ENCODE peak calls at places on chromosomes 11 and 22, in seven cellular contexts. O is heart left ventricle, I is stomach, G is lower leg skin, J is transverse colon, D is HCT116, S is tibial nerve. N is an unnamed sample.

GRCh38 chr22:24975813-24976341 is 23.4 kb downstream of the KIAA1671 start:
- DNase-seq in O (no peak), I (no peak), G (peak), J (no peak), D (no peak), S (peak), N (peak)

GRCh38 chr22:25110846-25111578 is 88.6 kb upstream of the CRYBB3 start:
- DNase-seq in O (peak), I (peak), G (peak), J (peak), D (peak), S (no peak), N (peak)

GRCh38 chr11:70456921-70457532 is 58.7 kb downstream of the CTTN start:
- DNase-seq in O (no peak), I (no peak), G (no peak), J (no peak), D (no peak), S (no peak), N (no peak)

GRCh38 chr22:49377306-49377705 is 450.4 kb downstream of the BRD1 start:
- DNase-seq in O (no peak), I (peak), G (peak), J (no peak), D (no peak), S (no peak), N (no peak)

GRCh38 chr11:86990520-86990919 is 35.3 kb upstream of the FZD4 start:
- DNase-seq in O (no peak), I (no peak), G (no peak), J (no peak), D (peak), S (no peak), N (no peak)

GRCh38 chr11:94815705-94816344 is 47.7 kb downstream of the AMOTL1 start:
- DNase-seq in O (no peak), I (no peak), G (no peak), J (no peak), D (peak), S (no peak), N (no peak)

GRCh38 chr11:111585371-111585770 is 16.9 kb upstream of the SIK2 start:
- DNase-seq in O (no peak), I (no peak), G (no peak), J (no peak), D (no peak), S (no peak), N (no peak)

GRCh38 chr22:35705141-35705540 is 12.5 kb upstream of the APOL5 start:
- DNase-seq in O (no peak), I (no peak), G (no peak), J (no peak), D (no peak), S (no peak), N (no peak)

GRCh38 chr11:118621071-118621815 is 13.8 kb downstream of the PHLDB1 start:
- DNase-seq in O (peak), I (peak), G (peak), J (peak), D (peak), S (peak), N (peak)

GRCh38 chr22:32389685-32390084 is 22.4 kb downstream of the RTCB start:
- DNase-seq in O (no peak), I (no peak), G (no peak), J (no peak), D (no peak), S (no peak), N (no peak)

GRCh38 chr22:38461414-38462081 is 6.3 kb upstream of the KDELR3 start:
- DNase-seq in O (peak), I (peak), G (peak), J (peak), D (peak), S (peak), N (peak)

GRCh38 chr11:85809881-85810280 is 1.1 kb downstream of the SYTL2 start:
- DNase-seq in O (no peak), I (no peak), G (no peak), J (peak), D (no peak), S (no peak), N (no peak)

GRCh38 chr11:85809191-85809590 is 1.8 kb downstream of the SYTL2 start:
- DNase-seq in O (no peak), I (no peak), G (no peak), J (no peak), D (no peak), S (no peak), N (no peak)

GRCh38 chr11:85810521-85810870 is 445 bp downstream of the SYTL2 start:
- DNase-seq in O (no peak), I (no peak), G (no peak), J (no peak), D (no peak), S (no peak), N (no peak)

GRCh38 chr11:85811624-85812023 is 683 bp upstream of the SYTL2 start:
- DNase-seq in O (no peak), I (no peak), G (no peak), J (no peak), D (no peak), S (no peak), N (no peak)

DNA sequence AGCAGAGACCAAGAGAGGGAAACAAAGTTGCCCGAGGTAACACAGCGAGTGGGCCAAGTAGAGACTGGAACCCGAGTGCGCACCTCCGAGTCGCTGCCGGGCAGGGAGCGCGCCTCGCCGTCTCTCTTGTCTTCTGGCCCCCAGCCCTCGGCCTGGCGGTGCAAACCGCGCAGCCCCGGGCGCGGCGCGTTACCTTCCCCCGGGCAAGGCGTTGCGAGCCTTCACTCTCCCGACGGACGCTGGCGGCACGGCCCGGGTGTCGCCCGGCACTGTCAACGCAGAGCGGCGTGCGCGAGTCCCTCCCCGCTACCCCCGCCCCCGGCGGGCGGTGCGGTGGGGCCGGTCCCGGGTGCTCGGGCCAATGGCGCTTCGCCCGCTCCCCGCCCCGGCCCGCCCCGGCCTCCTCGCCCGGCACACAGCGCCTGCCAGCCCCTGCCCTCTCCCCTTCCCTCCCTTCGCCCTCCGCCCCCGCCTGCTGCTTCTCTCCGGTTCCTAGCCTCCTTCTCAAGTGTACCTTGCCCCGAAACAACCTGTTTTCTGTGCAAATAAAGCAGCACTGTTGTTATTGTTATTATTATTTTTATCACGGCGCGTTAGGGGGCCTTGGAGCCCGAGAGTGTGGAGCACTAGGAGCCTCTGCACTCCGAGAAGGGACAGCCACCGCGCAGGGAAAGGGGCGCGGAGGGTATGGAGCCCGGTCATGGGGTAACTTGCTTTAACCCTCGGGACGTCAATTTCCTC is at the start of gene SYTL2:
- DNase-seq in O (peak), I (peak), G (peak), J (peak), D (no peak), S (peak), N (peak)
- TF ChIP-seq POLR2A in O (peak), I (no peak), G (no peak), J (peak), D (peak), S (no peak), N (peak)

GRCh38 chr22:46937185-46937584 is 174.7 kb downstream of the TBC1D22A start:
- DNase-seq in O (no peak), I (no peak), G (no peak), J (no peak), D (no peak), S (no peak), N (no peak)

GRCh38 chr22:46934746-46935491 is 172.5 kb downstream of the TBC1D22A start:
- DNase-seq in O (no peak), I (no peak), G (no peak), J (peak), D (peak), S (no peak), N (no peak)

GRCh38 chr22:46934172-46934745 is 171.8 kb downstream of the TBC1D22A start:
- DNase-seq in O (no peak), I (no peak), G (no peak), J (no peak), D (no peak), S (no peak), N (no peak)

GRCh38 chr22:46936378-46936916 is 174.0 kb downstream of the TBC1D22A start:
- DNase-seq in O (no peak), I (no peak), G (no peak), J (no peak), D (no peak), S (no peak), N (no peak)

DNA sequence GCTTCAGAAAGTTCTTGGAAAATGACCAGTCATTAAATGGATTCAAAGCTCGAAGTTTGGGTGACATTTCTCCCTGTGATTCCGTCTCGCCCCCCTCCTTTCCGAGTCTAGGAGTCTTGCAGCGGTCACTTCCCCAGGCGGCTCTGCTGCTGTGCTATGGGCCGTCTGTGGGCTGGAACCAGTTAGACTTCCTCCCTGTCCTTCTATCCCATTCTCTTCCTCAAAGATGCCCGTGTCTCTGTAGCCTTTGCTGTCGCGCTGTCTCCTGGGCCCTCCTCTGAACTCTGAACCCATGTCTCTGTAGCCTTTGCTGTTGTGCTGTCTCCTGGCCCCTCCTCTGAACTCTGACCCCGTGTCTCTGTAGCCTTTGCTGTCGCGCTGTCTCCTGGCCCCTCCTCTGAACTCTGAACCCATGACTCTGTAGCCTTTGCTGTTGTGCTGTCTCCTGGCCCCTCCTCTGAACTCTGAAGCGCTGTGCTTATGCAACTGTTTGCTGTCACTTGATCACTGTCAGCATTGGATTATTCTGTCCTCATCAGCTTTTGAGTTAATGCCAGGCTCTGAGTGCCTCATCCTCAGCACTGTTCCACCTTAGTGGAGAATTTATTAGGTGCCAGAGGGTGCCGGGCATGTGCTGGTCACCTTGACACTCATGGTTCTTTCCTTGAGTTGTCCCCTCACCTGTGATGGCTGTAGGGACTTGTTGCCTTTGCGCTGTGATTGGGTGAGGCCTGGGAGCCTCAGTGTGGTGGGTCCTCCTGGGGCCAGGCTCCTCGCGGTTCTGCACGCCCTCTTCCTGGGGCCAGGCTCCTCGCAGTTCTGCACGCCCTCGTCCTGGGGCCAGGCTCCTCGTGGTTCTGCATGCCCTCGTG is 173.3 kb downstream of the TBC1D22A start:
- DNase-seq in O (no peak), I (no peak), G (no peak), J (peak), D (no peak), S (no peak), N (no peak)
- TF ChIP-seq POLR2A in O (no peak), I (no peak), G (no peak), J (no peak), D (no peak), S (no peak), N (no peak)

DNA sequence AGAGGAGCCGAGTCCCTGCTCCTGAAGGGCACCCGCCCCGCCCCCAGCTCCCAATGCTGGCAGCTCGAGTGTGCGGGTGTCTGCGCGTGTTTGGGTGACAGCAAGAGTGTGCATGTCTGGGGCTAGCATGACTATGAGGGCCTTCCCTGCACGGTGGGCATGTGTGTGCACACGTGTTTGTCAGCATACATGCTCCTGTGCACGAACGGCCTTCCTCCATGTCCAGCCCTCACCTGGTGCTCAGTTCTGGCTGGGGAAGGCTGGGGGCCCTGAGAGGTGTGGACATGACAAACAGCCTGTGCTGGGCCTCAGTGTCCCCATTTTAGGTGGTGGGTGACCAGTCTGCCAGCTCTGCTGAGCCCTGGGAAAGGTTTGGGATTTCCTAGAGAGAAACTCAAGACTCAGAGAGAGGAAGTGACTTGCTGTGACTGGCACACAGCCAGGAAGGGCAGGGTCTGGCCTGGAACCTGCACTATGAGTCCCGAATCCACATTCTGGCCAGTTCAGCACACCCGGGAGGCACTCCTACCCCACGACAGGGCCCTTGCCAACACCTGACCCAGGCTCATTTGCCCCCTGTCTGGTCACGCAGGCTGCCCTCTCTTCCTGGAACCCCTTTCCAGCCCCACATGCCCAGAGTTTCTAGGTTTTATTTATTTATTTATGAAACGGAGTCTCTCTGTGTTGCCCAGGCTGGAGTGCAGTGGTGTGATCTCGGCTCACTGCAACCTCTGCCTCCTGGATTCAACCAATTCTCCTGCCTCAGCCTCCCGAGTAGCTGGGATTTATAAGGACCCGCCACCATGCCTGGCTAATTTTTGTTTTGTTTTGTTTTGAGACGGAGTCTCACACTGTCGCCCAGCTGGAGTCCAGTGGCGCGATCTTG is 3.3 kb upstream of the SHISA8 start:
- DNase-seq in O (peak), I (peak), G (no peak), J (peak), D (no peak), S (no peak), N (no peak)
- TF ChIP-seq POLR2A in O (no peak), I (no peak), G (no peak), J (no peak), D (no peak), S (no peak), N (no peak)

DNA sequence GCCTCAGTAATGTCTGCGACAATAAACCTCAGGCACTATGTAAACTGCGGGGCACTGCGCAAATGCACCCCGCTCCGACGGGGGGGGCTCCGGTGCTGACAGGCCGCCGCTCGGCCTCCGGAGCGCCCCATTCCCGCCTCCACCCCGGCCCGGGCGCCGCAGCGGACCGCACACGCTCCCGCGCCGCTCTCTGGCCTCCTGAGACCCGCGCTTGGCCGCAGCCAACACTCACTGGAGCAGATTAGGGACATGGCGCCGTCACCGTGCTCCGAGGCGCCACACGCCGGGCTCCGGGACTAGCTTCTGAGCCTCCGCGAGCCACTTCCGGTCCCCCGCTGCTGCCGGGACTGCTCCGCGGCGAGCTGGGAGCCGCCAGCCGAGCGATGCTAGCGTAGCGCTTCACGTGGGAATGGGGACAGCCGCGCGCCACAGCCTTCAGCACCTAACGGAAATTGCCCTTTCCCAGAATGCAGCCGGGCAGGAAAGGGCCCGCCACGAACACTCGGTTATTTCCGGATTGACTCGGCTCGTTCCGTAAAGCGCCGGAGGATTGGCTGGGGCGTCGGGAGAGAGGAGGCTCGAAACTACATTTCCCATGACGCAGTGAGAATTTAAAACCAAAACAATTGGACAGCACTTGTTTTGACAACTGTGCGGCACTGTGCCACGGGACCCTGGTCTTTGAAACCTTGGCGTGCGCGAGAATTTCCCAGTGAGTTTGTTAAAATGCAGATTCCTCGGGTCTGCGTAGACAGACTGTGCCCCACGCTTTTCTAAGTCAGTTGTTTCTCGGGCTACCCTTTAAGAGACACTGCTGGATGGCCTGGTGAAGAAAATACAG is at the start of gene PRPF19:
- DNase-seq in O (peak), I (peak), G (peak), J (peak), D (peak), S (peak), N (peak)
- TF ChIP-seq POLR2A in O (peak), I (peak), G (no peak), J (peak), D (peak), S (peak), N (peak)

GRCh38 chr22:37019309-37020191 is at the start of the genes MPST and TST:
- DNase-seq in O (peak), I (peak), G (peak), J (peak), D (no peak), S (peak), N (peak)
- TF ChIP-seq POLR2A in O (peak), I (no peak), G (peak), J (peak), D (peak), S (peak), N (peak)